ENCODE peak calls at places on chromosomes 2 and 18, in four cellular contexts. One of them, this sample, is unnamed.

GRCh38 chr2:68577183-68577582 is 66.2 kb upstream of the PROKR1 start:
- DNase-seq in cardiac fibroblast: peak
- DNase-seq in WTC11: no peak
- DNase-seq in body of pancreas: no peak
- DNase-seq in this sample: no peak

GRCh38 chr2:199404841-199405240 is 52.9 kb downstream of the SATB2 start:
- DNase-seq in cardiac fibroblast: peak
- DNase-seq in WTC11: no peak
- DNase-seq in body of pancreas: no peak
- DNase-seq in this sample: no peak

GRCh38 chr2:96816836-96817702 is 1.0 kb downstream of the CNNM3 start:
- DNase-seq in cardiac fibroblast: peak
- DNase-seq in WTC11: no peak
- DNase-seq in body of pancreas: no peak
- DNase-seq in this sample: no peak

GRCh38 chr2:224520064-224520463 is 65.1 kb downstream of the CUL3 start:
- DNase-seq in cardiac fibroblast: peak
- DNase-seq in WTC11: no peak
- DNase-seq in body of pancreas: no peak
- DNase-seq in this sample: no peak

GRCh38 chr2:60413819-60414178 is 139.7 kb downstream of the BCL11A start:
- DNase-seq in cardiac fibroblast: no peak
- DNase-seq in WTC11: no peak
- DNase-seq in body of pancreas: no peak
- DNase-seq in this sample: no peak

GRCh38 chr2:234357666-234358065 is 139.2 kb downstream of the ARL4C start:
- DNase-seq in cardiac fibroblast: no peak
- DNase-seq in WTC11: no peak
- DNase-seq in body of pancreas: no peak
- DNase-seq in this sample: no peak

GRCh38 chr18:9612215-9612830 is 2.0 kb downstream of the PPP4R1 start:
- DNase-seq in cardiac fibroblast: peak
- DNase-seq in WTC11: no peak
- DNase-seq in body of pancreas: peak
- DNase-seq in this sample: no peak

GRCh38 chr18:652131-652530 is 5.3 kb upstream of the TYMS start:
- DNase-seq in cardiac fibroblast: no peak
- DNase-seq in WTC11: no peak
- DNase-seq in body of pancreas: no peak
- DNase-seq in this sample: no peak

GRCh38 chr2:189260361-189260761 is 80.8 kb upstream of the COL5A2 start:
- DNase-seq in cardiac fibroblast: no peak
- DNase-seq in WTC11: no peak
- DNase-seq in body of pancreas: no peak
- DNase-seq in this sample: no peak

DNA sequence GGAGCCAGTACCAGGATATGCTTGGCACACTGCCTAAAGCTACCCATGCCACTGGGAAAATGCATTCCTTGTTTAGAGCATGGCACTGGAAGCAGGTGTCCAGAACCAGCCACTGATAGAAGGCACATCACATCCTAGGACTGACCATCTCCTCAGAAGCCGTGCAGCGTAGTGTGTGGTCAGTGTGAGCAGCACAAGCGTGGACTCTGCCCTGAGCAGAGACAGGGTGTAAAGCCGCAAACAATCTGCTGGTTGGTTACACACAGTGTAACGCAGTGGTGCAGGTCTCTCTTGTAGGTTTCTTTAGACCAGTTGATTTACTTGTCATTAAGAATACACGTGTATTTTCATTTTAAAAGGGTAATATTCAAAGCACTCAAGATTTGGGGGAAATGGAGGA is 377.8 kb upstream of the HS6ST1 start:
- DNase-seq in cardiac fibroblast: no peak
- DNase-seq in WTC11: no peak
- DNase-seq in body of pancreas: no peak
- DNase-seq in this sample: no peak
- TF ChIP-seq CTCF in cardiac fibroblast: no peak
- TF ChIP-seq CTCF in WTC11: no peak
- TF ChIP-seq CTCF in body of pancreas: no peak
- TF ChIP-seq CTCF in this sample: no peak

GRCh38 chr18:32333781-32334180 is 136.9 kb downstream of the GAREM1 start:
- DNase-seq in cardiac fibroblast: peak
- DNase-seq in WTC11: no peak
- DNase-seq in body of pancreas: peak
- DNase-seq in this sample: no peak
- TF ChIP-seq CTCF in cardiac fibroblast: peak
- TF ChIP-seq CTCF in WTC11: no peak
- TF ChIP-seq CTCF in body of pancreas: peak
- TF ChIP-seq CTCF in this sample: no peak

DNA sequence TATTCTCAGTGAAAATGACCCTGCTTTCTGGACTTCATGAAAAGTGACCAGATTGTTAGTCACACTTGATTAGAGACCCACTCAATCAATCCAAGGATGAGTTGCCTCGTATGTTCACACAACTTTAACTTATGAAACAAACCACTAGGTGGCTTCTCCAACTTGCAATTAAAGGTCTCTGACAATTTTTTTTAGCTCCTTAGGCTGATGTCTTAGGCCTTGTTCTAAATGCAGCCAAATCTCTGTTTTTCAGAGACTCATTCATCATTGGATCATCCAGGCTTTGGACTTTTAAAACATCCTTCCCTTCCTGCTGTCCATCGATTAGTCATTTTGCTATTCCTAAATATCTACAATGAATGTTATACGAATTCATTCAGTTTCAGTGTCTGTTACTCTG is 63.3 kb downstream of the MREG start:
- DNase-seq in cardiac fibroblast: peak
- DNase-seq in WTC11: no peak
- DNase-seq in body of pancreas: no peak
- DNase-seq in this sample: no peak
- TF ChIP-seq CTCF in cardiac fibroblast: peak
- TF ChIP-seq CTCF in WTC11: no peak
- TF ChIP-seq CTCF in body of pancreas: peak
- TF ChIP-seq CTCF in this sample: peak

DNA sequence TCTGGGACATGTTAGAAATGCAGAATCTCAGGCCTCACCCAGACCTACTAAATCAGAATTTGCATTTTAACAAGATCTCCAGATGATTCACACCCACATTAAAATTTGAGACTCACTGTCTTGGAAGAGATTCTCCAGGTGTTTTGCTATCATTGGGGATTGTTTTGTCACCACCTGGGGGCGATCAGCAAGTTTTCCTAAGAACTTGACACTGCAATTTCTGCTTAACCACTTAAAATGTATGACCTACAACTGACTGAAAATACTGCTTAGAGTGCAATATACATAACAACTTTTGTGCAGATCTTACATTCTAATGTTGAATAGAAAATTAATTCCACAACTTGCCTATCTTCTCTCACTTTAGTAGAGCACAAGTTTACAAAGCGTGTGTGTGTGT is 18.9 kb upstream of the ITGA4 start:
- DNase-seq in cardiac fibroblast: no peak
- DNase-seq in WTC11: peak
- DNase-seq in body of pancreas: no peak
- DNase-seq in this sample: no peak
- TF ChIP-seq CTCF in cardiac fibroblast: no peak
- TF ChIP-seq CTCF in WTC11: no peak
- TF ChIP-seq CTCF in body of pancreas: no peak
- TF ChIP-seq CTCF in this sample: no peak

DNA sequence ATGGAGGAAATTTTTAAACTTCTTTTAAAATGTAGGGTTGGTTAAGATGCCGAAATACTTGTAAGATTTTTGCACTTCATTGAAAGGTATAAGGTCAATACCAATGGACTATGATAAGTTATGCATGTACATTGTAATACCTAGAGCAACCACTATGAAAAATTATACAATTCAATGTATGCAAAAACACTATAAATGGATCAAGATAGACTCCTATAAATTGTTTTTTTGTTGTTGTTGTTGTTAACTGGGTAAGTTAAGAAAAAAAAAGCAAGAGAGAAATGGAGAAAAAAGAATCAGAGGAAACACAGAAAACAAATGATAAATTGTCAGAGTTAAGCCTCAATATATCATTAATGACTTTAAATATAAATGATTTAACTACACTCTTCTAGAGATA is 421.2 kb downstream of the TMEM182 start:
- DNase-seq in cardiac fibroblast: no peak
- DNase-seq in WTC11: no peak
- DNase-seq in body of pancreas: no peak
- DNase-seq in this sample: no peak
- TF ChIP-seq CTCF in cardiac fibroblast: no peak
- TF ChIP-seq CTCF in WTC11: no peak
- TF ChIP-seq CTCF in body of pancreas: no peak
- TF ChIP-seq CTCF in this sample: no peak

GRCh38 chr2:1047485-1047884 is 96.8 kb downstream of the SNTG2 start:
- DNase-seq in cardiac fibroblast: peak
- DNase-seq in WTC11: no peak
- DNase-seq in body of pancreas: no peak
- DNase-seq in this sample: no peak
- TF ChIP-seq CTCF in cardiac fibroblast: peak
- TF ChIP-seq CTCF in WTC11: no peak
- TF ChIP-seq CTCF in body of pancreas: no peak
- TF ChIP-seq CTCF in this sample: no peak

GRCh38 chr2:71531522-71532047 is 78.2 kb downstream of the DYSF start:
- DNase-seq in cardiac fibroblast: peak
- DNase-seq in WTC11: no peak
- DNase-seq in body of pancreas: no peak
- DNase-seq in this sample: no peak

GRCh38 chr2:71530246-71530986 is 77.1 kb downstream of the DYSF start:
- DNase-seq in cardiac fibroblast: peak
- DNase-seq in WTC11: peak
- DNase-seq in body of pancreas: peak
- DNase-seq in this sample: peak

GRCh38 chr2:71528749-71529148 is 75.4 kb downstream of the DYSF start:
- DNase-seq in cardiac fibroblast: no peak
- DNase-seq in WTC11: peak
- DNase-seq in body of pancreas: no peak
- DNase-seq in this sample: no peak

GRCh38 chr2:71532327-71532726 is 79.0 kb downstream of the DYSF start:
- DNase-seq in cardiac fibroblast: no peak
- DNase-seq in WTC11: peak
- DNase-seq in body of pancreas: no peak
- DNase-seq in this sample: no peak

GRCh38 chr2:71530987-71531332 is 77.6 kb downstream of the DYSF start:
- DNase-seq in cardiac fibroblast: no peak
- DNase-seq in WTC11: no peak
- DNase-seq in body of pancreas: no peak
- DNase-seq in this sample: no peak
- TF ChIP-seq CTCF in cardiac fibroblast: no peak
- TF ChIP-seq CTCF in WTC11: no peak
- TF ChIP-seq CTCF in body of pancreas: no peak
- TF ChIP-seq CTCF in this sample: no peak

DNA sequence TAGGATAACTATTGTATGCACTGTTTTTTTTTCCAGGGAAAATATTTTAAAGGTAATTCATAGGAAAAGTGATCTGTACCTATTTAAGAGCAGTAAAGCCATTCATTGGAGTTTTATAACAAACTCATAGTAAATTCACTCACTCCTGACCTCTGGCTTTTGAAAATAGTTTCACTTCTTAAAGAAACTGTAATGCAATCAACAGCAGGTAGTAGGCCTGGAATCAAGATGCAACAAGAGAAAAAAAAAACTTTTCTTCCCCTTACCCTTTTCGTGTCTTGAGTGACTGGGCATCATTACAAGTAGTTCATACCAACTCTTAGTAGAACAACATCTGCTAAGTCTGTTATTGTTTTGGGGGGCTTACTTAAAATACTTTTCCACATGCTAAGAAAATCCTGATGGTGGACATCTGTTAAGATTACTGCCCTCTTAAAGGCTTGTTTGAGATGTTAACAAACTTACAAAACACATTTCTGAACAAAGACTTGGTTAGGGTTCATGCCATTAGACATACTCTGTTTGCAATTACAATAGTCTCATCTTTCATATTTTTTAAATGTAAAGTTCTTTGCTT is 164.2 kb upstream of the FOSL2 start:
- DNase-seq in cardiac fibroblast: no peak
- DNase-seq in WTC11: no peak
- DNase-seq in body of pancreas: no peak
- DNase-seq in this sample: no peak
- TF ChIP-seq CTCF in cardiac fibroblast: no peak
- TF ChIP-seq CTCF in WTC11: no peak
- TF ChIP-seq CTCF in body of pancreas: peak
- TF ChIP-seq CTCF in this sample: no peak

GRCh38 chr18:37852464-37852863 is 286.9 kb upstream of the CELF4 start:
- DNase-seq in cardiac fibroblast: no peak
- DNase-seq in WTC11: no peak
- DNase-seq in body of pancreas: no peak
- DNase-seq in this sample: no peak
- TF ChIP-seq CTCF in cardiac fibroblast: no peak
- TF ChIP-seq CTCF in WTC11: no peak
- TF ChIP-seq CTCF in body of pancreas: no peak
- TF ChIP-seq CTCF in this sample: no peak

DNA sequence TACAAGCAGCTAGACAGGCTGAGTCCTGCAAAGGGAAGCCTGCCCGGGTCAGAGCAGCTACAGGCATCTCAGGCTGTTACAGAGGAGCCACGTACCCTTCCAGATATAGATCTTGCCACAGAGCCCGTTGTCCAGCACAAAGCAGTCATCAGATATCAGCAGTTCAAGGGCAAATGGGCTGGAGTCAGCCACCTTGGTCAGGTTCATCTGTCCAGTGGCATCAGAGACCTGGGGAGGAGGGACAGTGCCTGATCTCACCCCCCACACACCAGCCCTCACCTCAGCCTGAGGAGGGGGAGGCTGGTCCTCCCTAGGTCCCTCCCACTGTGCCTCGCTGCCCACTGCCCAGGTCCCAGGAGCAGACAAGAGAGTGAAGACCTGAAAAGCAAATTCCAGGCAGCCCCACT is 12.2 kb downstream of the CAPG start:
- DNase-seq in cardiac fibroblast: no peak
- DNase-seq in WTC11: no peak
- DNase-seq in body of pancreas: no peak
- DNase-seq in this sample: no peak
- TF ChIP-seq CTCF in cardiac fibroblast: no peak
- TF ChIP-seq CTCF in WTC11: no peak
- TF ChIP-seq CTCF in body of pancreas: no peak
- TF ChIP-seq CTCF in this sample: no peak

This sample was measured in D721Med.